ENCODE peak calls at places on chromosome 13, in four cellular contexts. C is Right ventricle myocardium superior, A is pulmonary artery endothelial cell, N is fibroblast of mammary gland. M is an unnamed sample.

GRCh38 chr13:83024226-83024625 is 858.0 kb downstream of the SLITRK1 start:
- DNase-seq in N (no peak), A (no peak), C (no peak), M (no peak)

GRCh38 chr13:113084094-113084942 is 21.3 kb upstream of the F7 start:
- DNase-seq in A (no peak), C (peak; percentile 34), N (no peak), M (no peak)

GRCh38 chr13:111437417-111437816 is 117.0 kb downstream of the TEX29 start:
- DNase-seq in A (no peak), N (no peak), C (no peak), M (no peak)

GRCh38 chr13:40172149-40172591 is 494.3 kb downstream of the FOXO1 start:
- DNase-seq in N (no peak), A (no peak), C (no peak), M (no peak)

GRCh38 chr13:41762796-41763195 is 198.1 kb downstream of the VWA8 start:
- DNase-seq in A (no peak), C (no peak), N (no peak), M (no peak)

GRCh38 chr13:37241786-37242185 is 136.3 kb upstream of the CSNK1A1L start:
- DNase-seq in N (no peak), C (no peak), A (no peak), M (no peak)

GRCh38 chr13:114017028-114017630 is 43.3 kb upstream of the C13orf46 start:
- DNase-seq in C (no peak), A (no peak), N (peak; percentile 57), M (no peak)

GRCh38 chr13:108455320-108455719 is 174.1 kb upstream of the MYO16 start:
- DNase-seq in C (no peak), A (no peak), N (no peak), M (no peak)

GRCh38 chr13:18971576-18972219 is 209.9 kb downstream of the TUBA3C start:
- DNase-seq in A (no peak), N (no peak), C (no peak), M (no peak)

GRCh38 chr13:97561182-97561581 is 127.2 kb downstream of the RAP2A start:
- DNase-seq in A (no peak), N (no peak), C (no peak), M (no peak)